ENCODE peak calls at places on chromosomes 5 and 9, in six cellular contexts. S is HTR-8/SVneo; T is AG20443; N is activated CD4-positive, alpha-beta T cell treated with anti-CD3 and anti-CD28 coated beads, Interleukin-2, amount 10 ng/mL, durations not matched to agents 7 days and 5 days; Z is NCI-H460; J is DMS79. K is an unnamed sample.

GRCh38 chr9:136881691-136882108 is 4.6 kb upstream of the TRAF2 start:
- DNase-seq in S (no peak), T (peak; percentile 57), N (peak; percentile 72), Z (no peak), J (no peak), K (peak; percentile 82)

GRCh38 chr5:79702606-79703380 is 13.2 kb downstream of the CMYA5 start:
- DNase-seq in S (peak; percentile 26), T (peak; percentile 51), N (peak; percentile 51), Z (no peak), J (no peak), K (peak; percentile 29)

GRCh38 chr5:148125641-148126040 is 42.7 kb upstream of the SPINK14 start:
- DNase-seq in S (no peak), T (peak; percentile 13), N (no peak), Z (no peak), J (no peak), K (peak; percentile 13)

GRCh38 chr9:93231121-93231694 is 47.3 kb downstream of the WNK2 start:
- DNase-seq in S (no peak), T (no peak), N (no peak), Z (no peak), J (peak; percentile 57), K (no peak)

GRCh38 chr5:60014331-60014730 is 120.8 kb upstream of the PDE4D start:
- DNase-seq in S (no peak), T (no peak), N (no peak), Z (no peak), J (no peak), K (no peak)

GRCh38 chr9:7233516-7233915 is 475.7 kb downstream of the KDM4C start:
- DNase-seq in S (no peak), T (no peak), N (no peak), Z (no peak), J (no peak), K (no peak)

GRCh38 chr5:127875235-127876021 is 172.2 kb downstream of the CCDC192 start:
- DNase-seq in S (peak; percentile 53), T (no peak), N (peak; percentile 30), Z (peak; percentile 80), J (peak; percentile 61), K (peak; percentile 82)

GRCh38 chr5:156913719-156914370 is 49.2 kb downstream of the TIMD4 start:
- DNase-seq in S (no peak), T (no peak), N (peak; percentile 61), Z (no peak), J (peak; percentile 50), K (no peak)

GRCh38 chr9:112233769-112234168 is 58.7 kb upstream of the SUSD1 start:
- DNase-seq in S (no peak), T (peak; percentile 45), N (no peak), Z (no peak), J (no peak), K (peak; percentile 6)

GRCh38 chr9:34426340-34427074 is 31.9 kb downstream of the FAM219A start:
- DNase-seq in S (no peak), T (no peak), N (no peak), Z (no peak), J (no peak), K (no peak)

GRCh38 chr5:37495210-37495609 is 116.1 kb downstream of the WDR70 start:
- DNase-seq in S (no peak), T (peak; percentile 11), N (no peak), Z (no peak), J (no peak), K (no peak)

GRCh38 chr9:134171316-134172197 is 7.2 kb upstream of the RNU6ATAC start:
- DNase-seq in S (no peak), T (peak; percentile 74), N (no peak), Z (no peak), J (no peak), K (peak; percentile 48)

GRCh38 chr9:347667-348292 is 133.1 kb downstream of the DOCK8 start:
- DNase-seq in S (peak; percentile 27), T (peak; percentile 47), N (no peak), Z (peak; percentile 34), J (no peak), K (peak; percentile 65)

GRCh38 chr5:181052526-181052927 is 12.5 kb downstream of the BTNL9 start:
- DNase-seq in S (no peak), T (no peak), N (peak; percentile 17), Z (no peak), J (no peak), K (no peak)

GRCh38 chr9:99365233-99365980 is 143.3 kb downstream of the SEC61B start:
- DNase-seq in S (peak; percentile 23), T (peak; percentile 46), N (no peak), Z (no peak), J (no peak), K (no peak)

GRCh38 chr9:11319477-11320060 is 706.8 kb upstream of the PTPRD start:
- DNase-seq in S (no peak), T (no peak), N (no peak), Z (peak; percentile 1), J (no peak), K (peak; percentile 65)

GRCh38 chr9:89564257-89564878 is 40.4 kb upstream of the GADD45G start:
- DNase-seq in S (peak; percentile 9), T (no peak), N (no peak), Z (peak; percentile 26), J (no peak), K (peak; percentile 29)

GRCh38 chr9:22050924-22051323 is 41.8 kb upstream of the CDKN2B start:
- DNase-seq in S (no peak), T (no peak), N (peak; percentile 21), Z (no peak), J (no peak), K (no peak)

GRCh38 chr5:175734016-175734415 is 76.1 kb downstream of the HRH2 start:
- DNase-seq in S (no peak), T (no peak), N (no peak), Z (no peak), J (no peak), K (no peak)

GRCh38 chr9:129570450-129571297 is 50.2 kb downstream of the C9orf50 start:
- DNase-seq in S (peak; percentile 47), T (peak; percentile 79), N (no peak), Z (peak; percentile 89), J (no peak), K (peak; percentile 61)

GRCh38 chr5:71817891-71818290 is 98.8 kb downstream of the CARTPT start:
- DNase-seq in S (no peak), T (no peak), N (no peak), Z (no peak), J (no peak), K (no peak)

GRCh38 chr5:101677961-101678360 is 618.1 kb downstream of the SLCO4C1 start:
- DNase-seq in S (no peak), T (no peak), N (no peak), Z (no peak), J (no peak), K (no peak)

GRCh38 chr5:38258319-38259061 is at the start of gene EGFLAM:
- DNase-seq in S (peak; percentile 78), T (peak; percentile 60), N (no peak), Z (no peak), J (no peak), K (peak; percentile 63)

GRCh38 chr5:54415896-54416640 is 39.4 kb upstream of the HSPB3 start:
- DNase-seq in S (no peak), T (no peak), N (no peak), Z (no peak), J (no peak), K (no peak)

GRCh38 chr5:165869066-165869465 is 2363.6 kb downstream of the MAT2B start:
- DNase-seq in S (no peak), T (no peak), N (no peak), Z (no peak), J (no peak), K (no peak)

GRCh38 chr5:127029513-127030258 is 672 bp downstream of the MARCHF3 start:
- DNase-seq in S (peak; percentile 61), T (peak; percentile 74), N (peak; percentile 51), Z (peak; percentile 56), J (peak; percentile 4), K (peak; percentile 75)

GRCh38 chr5:111135946-111136345 is 43.8 kb downstream of the WDR36 start:
- DNase-seq in S (no peak), T (no peak), N (no peak), Z (peak; percentile 11), J (no peak), K (no peak)

K was measured in hepatocyte.